ENCODE peak calls at places on chromosome 3, in four cellular contexts. M, G, W and Y are unnamed samples.

GRCh38 chr3:112815981-112816380 is 30.7 kb downstream of the CD200R1L start:
- DNase-seq in M (no peak), G (no peak), W (no peak), Y (no peak)

GRCh38 chr3:61381745-61382392 is 130.6 kb upstream of the FHIT start:
- DNase-seq in M (peak; percentile 17), G (peak; percentile 39), W (no peak), Y (peak; percentile 35)

GRCh38 chr3:191768421-191768820 is 307.5 kb downstream of the PYDC2 start:
- DNase-seq in M (no peak), G (no peak), W (no peak), Y (no peak)

GRCh38 chr3:41482134-41482533 is 282.8 kb downstream of the CTNNB1 start:
- DNase-seq in M (no peak), G (no peak), W (no peak), Y (no peak)

GRCh38 chr3:14549256-14549931 is 9.3 kb upstream of the GRIP2 start:
- DNase-seq in M (peak; percentile 70), G (peak; percentile 53), W (no peak), Y (peak; percentile 18)

GRCh38 chr3:188348445-188349244 is 194.7 kb downstream of the LPP start:
- DNase-seq in M (no peak), G (no peak), W (no peak), Y (peak; percentile 58)

GRCh38 chr3:65473746-65474145 is 565.0 kb downstream of the MAGI1 start:
- DNase-seq in M (no peak), G (no peak), W (no peak), Y (no peak)

GRCh38 chr3:172218350-172219323 is 179.3 kb downstream of the FNDC3B start:
- DNase-seq in M (no peak), G (no peak), W (peak; percentile 16), Y (no peak)

GRCh38 chr3:101925564-101925963 is 76.2 kb downstream of the NFKBIZ start:
- DNase-seq in M (no peak), G (no peak), W (no peak), Y (no peak)

GRCh38 chr3:197752107-197752506 is 2.4 kb downstream of the FYTTD1 start:
- DNase-seq in M (no peak), G (no peak), W (no peak), Y (no peak)

GRCh38 chr3:14962762-14963161 is 15.4 kb downstream of the NR2C2 start:
- DNase-seq in M (no peak), G (no peak), W (no peak), Y (no peak)

GRCh38 chr3:44342191-44342790 is 3.7 kb downstream of the TCAIM start:
- DNase-seq in M (no peak), G (no peak), W (no peak), Y (no peak)

GRCh38 chr3:98746122-98746521 is 17.0 kb upstream of the ST3GAL6 start:
- DNase-seq in M (no peak), G (no peak), W (no peak), Y (no peak)

GRCh38 chr3:48505146-48505545 is 1.2 kb upstream of the SHISA5 start:
- DNase-seq in M (no peak), G (no peak), W (no peak), Y (no peak)

GRCh38 chr3:127158614-127159221 is 34.2 kb upstream of the PRR23E start:
- DNase-seq in M (no peak), G (no peak), W (no peak), Y (no peak)

GRCh38 chr3:16305121-16305541 is 40.1 kb downstream of the OXNAD1 start:
- DNase-seq in M (no peak), G (no peak), W (no peak), Y (no peak)

GRCh38 chr3:187737401-187738088 is 7.7 kb downstream of the BCL6 start:
- DNase-seq in M (peak; percentile 42), G (peak; percentile 41), W (no peak), Y (no peak)

GRCh38 chr3:53146319-53146868 is 14.6 kb upstream of the PRKCD start:
- DNase-seq in M (no peak), G (no peak), W (no peak), Y (no peak)

GRCh38 chr3:111069974-111070751 is 1.5 kb upstream of the NECTIN3 start:
- DNase-seq in M (no peak), G (peak; percentile 31), W (no peak), Y (no peak)

GRCh38 chr3:42666022-42666421 is 12.5 kb downstream of the ZBTB47 start:
- DNase-seq in M (no peak), G (peak; percentile 27), W (no peak), Y (no peak)
- TF ChIP-seq NFIC in M (no peak), G (no peak), W (no peak), Y (no peak)

GRCh38 chr3:117788086-117788485 is 1078.5 kb downstream of the TUSC7 start:
- DNase-seq in M (no peak), G (no peak), W (no peak), Y (no peak)
- TF ChIP-seq EP300 in M (no peak), G (no peak), W (no peak), Y (no peak)

DNA sequence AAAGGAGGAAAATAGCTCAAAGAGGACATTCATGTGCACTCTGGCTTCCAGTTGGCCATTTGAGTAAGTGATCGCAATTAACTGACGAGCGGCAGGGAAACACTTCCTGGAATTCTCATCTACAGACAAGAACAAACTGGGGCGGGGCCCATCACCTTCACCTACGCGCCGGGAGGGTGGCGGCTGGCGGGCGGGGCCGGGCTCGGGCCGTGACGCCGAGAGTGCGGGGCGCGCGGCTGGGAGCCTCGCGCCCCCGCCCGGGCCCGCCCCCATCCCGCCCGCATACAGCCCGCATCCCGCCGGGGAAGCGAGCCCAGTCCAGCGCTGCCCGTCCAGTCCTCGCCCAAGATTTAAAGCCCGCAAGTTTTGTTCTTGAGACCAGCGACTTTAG is at the start of gene B3GNT5:
- DNase-seq in M (peak; percentile 74), G (peak; percentile 67), W (no peak), Y (no peak)
- TF ChIP-seq NFIC in M (no peak), G (no peak), W (no peak), Y (no peak)

GRCh38 chr3:193868590-193868989 is 267.4 kb upstream of the HES1 start:
- DNase-seq in M (no peak), G (no peak), W (peak; percentile 21), Y (no peak)
- TF ChIP-seq EP300 in M (no peak), G (no peak), W (no peak), Y (no peak)